ENCODE peak calls at places on chromosomes 12 and 14, in five cellular contexts. A is fibroblast of lung, X is astrocyte, Q is neural progenitor cell, J is HCT116. O is an unnamed sample.

GRCh38 chr12:6603095-6603567 is 4.0 kb downstream of the CHD4 start:
- DNase-seq in A (peak; percentile 38), X (peak; percentile 27), Q (peak; percentile 46), J (no peak), O (no peak)

GRCh38 chr14:60003991-60004390 is 84.0 kb downstream of the LRRC9 start:
- DNase-seq in A (no peak), X (no peak), Q (no peak), J (no peak), O (peak; percentile 70)

GRCh38 chr14:70885343-70886014 is 21.8 kb upstream of the PCNX1 start:
- DNase-seq in A (no peak), X (no peak), Q (no peak), J (no peak), O (no peak)

GRCh38 chr14:21041676-21042433 is at the start of gene RNASE7:
- DNase-seq in A (no peak), X (peak; percentile 42), Q (no peak), J (no peak), O (no peak)

GRCh38 chr12:120347766-120348165 is 20.2 kb upstream of the PLA2G1B start:
- DNase-seq in A (no peak), X (no peak), Q (no peak), J (no peak), O (no peak)

GRCh38 chr14:67680941-67681340 is 6.5 kb upstream of the VTI1B start:
- DNase-seq in A (no peak), X (no peak), Q (no peak), J (no peak), O (no peak)

GRCh38 chr12:104740668-104741067 is 217.4 kb downstream of the SLC41A2 start:
- DNase-seq in A (no peak), X (no peak), Q (no peak), J (no peak), O (no peak)

GRCh38 chr12:111446044-111446581 is 40.4 kb downstream of the SH2B3 start:
- DNase-seq in A (peak; percentile 59), X (no peak), Q (no peak), J (no peak), O (no peak)

GRCh38 chr14:29321646-29322045 is 555.1 kb downstream of the FOXG1 start:
- DNase-seq in A (peak; percentile 29), X (peak; percentile 87), Q (no peak), J (no peak), O (no peak)

GRCh38 chr12:44709166-44709565 is 166.9 kb downstream of the NELL2 start:
- DNase-seq in A (no peak), X (no peak), Q (no peak), J (no peak), O (peak; percentile 2)

GRCh38 chr12:79441534-79441933 is 249.2 kb downstream of the PAWR start:
- DNase-seq in A (no peak), X (no peak), Q (no peak), J (no peak), O (peak; percentile 45)

GRCh38 chr14:95140060-95140858 is 17.1 kb downstream of the DICER1 start:
- DNase-seq in A (no peak), X (peak; percentile 32), Q (no peak), J (no peak), O (peak; percentile 18)

GRCh38 chr12:64968989-64969819 is 144.8 kb downstream of the TBC1D30 start:
- DNase-seq in A (peak; percentile 51), X (no peak), Q (peak; percentile 17), J (peak; percentile 16), O (peak; percentile 77)

GRCh38 chr14:36773136-36773540 is 111.5 kb downstream of the PAX9 start:
- DNase-seq in A (no peak), X (peak; percentile 11), Q (no peak), J (peak; percentile 33), O (peak; percentile 76)

GRCh38 chr14:49945448-49946319 is 52.8 kb downstream of the ARF6 start:
- DNase-seq in A (no peak), X (no peak), Q (no peak), J (no peak), O (no peak)

GRCh38 chr14:90534838-90535555 is 138.2 kb downstream of the CALM1 start:
- DNase-seq in A (no peak), X (no peak), Q (no peak), J (no peak), O (no peak)

GRCh38 chr12:111024205-111024794 is 103.9 kb upstream of the MYL2 start:
- DNase-seq in A (peak; percentile 9), X (no peak), Q (peak; percentile 87), J (peak; percentile 52), O (peak; percentile 84)

GRCh38 chr12:104576980-104577925 is 120.5 kb downstream of the CHST11 start:
- DNase-seq in A (peak; percentile 37), X (peak; percentile 95), Q (no peak), J (no peak), O (no peak)

GRCh38 chr12:28108599-28108998 is 81.7 kb upstream of the CCDC91 start:
- DNase-seq in A (no peak), X (peak; percentile 89), Q (no peak), J (no peak), O (no peak)

GRCh38 chr12:57454213-57454565 is 918 bp upstream of the INHBE start:
- DNase-seq in A (no peak), X (no peak), Q (no peak), J (no peak), O (no peak)

GRCh38 chr12:57451233-57451778 is 3.8 kb upstream of the INHBE start:
- DNase-seq in A (no peak), X (no peak), Q (no peak), J (no peak), O (no peak)

GRCh38 chr12:57452937-57453509 is 2.1 kb upstream of the INHBE start:
- DNase-seq in A (peak; percentile 81), X (peak; percentile 47), Q (peak; percentile 89), J (no peak), O (peak; percentile 86)

GRCh38 chr12:57450057-57450456 is 5.0 kb upstream of the INHBE start:
- DNase-seq in A (no peak), X (no peak), Q (no peak), J (no peak), O (no peak)

GRCh38 chr12:57452181-57452936 is 2.7 kb upstream of the INHBE start:
- DNase-seq in A (peak; percentile 86), X (peak; percentile 93), Q (no peak), J (no peak), O (peak; percentile 64)
- H3K4me1 ChIP-seq in A (peaks cover 25% of the 10 kb centered on the region), X (peaks cover 18% of the 10 kb centered on the region), Q (peaks cover 20% of the 10 kb centered on the region), J (peaks cover 34% of the 10 kb centered on the region), O (peaks cover 18% of the 10 kb centered on the region)

DNA sequence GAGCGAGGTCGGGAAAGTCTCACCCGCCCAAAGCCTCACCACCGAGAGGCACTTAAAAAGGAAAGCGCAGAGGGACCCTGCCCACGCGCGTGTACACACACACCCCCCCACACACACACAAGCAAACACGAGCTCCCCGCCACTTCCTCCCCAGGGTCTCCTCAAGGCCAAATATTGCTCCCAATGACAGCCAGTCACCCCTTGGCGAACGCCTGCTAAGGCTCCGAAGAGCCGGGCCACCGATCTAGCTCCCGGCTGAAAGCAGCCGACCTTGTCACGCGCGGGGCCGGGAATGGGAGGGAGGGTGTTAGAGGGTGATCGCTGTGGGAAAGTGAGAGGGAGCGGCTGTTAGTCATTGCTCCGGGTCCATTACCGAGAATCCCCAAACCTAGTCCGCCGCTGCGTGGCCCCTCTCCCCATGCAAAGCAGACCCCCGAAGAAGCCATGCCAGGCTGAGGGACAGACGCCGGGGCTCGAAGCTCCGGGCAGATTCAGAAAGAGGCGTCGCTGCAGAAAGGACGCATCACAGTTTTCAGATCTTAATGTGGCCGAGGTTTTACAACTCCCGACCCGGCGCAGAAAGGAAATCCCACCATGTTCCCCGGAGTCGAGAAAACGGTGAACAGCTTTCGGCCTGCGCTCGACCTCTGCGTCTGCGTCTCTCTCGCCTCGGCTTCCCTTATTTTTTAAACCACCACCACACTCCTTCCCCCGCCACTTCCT is 2.6 kb downstream of the BMP4 start:
- DNase-seq in A (peak; percentile 54), X (peak; percentile 39), Q (peak; percentile 61), J (no peak), O (peak; percentile 60)
- TF ChIP-seq EZH2 in A (no peak), X (no peak), Q (no peak), J (no peak), O (no peak)

GRCh38 chr14:100399052-100399849 is 76.1 kb downstream of the SLC25A47 start:
- DNase-seq in A (no peak), X (peak; percentile 47), Q (peak; percentile 41), J (no peak), O (no peak)
- H3K4me1 ChIP-seq in A (no peaks in the 10 kb centered on the region), X (peaks cover 11% of the 10 kb centered on the region), Q (peaks cover 44% of the 10 kb centered on the region), J (no peaks in the 10 kb centered on the region), O (no peaks in the 10 kb centered on the region)

DNA sequence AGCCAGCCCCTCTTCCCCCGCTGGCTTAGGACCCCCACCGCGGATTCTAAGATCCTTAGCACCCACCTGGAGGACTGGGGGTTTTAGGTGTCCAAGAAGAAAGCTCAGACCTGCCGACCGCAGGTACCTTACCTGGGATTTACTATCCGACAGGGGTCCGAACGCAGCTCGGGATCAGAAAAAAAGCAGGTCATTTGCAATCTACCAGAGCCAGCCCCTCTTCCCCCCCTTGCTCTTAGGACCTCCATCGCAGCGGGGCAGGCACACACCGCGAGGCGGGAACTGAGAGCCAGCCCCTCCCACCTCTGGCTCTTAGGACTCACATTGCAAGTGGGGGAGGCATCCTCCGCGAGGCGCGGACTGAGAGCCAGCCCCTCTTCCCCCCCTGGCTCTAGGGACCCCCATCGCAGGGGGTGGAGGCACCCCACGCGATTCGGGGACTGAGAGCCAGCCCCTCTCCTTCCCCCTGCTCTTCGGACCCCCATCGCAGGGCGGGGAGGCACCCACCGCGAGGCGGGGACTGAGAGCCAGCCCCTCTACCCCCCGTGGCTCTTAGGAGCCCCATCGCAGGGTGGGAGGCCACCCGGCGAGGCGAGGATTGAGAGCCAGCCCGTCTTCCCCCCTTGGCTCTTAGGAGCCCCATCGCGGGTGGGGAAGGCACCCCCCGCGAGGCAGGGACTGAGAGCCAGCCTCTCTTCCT is 45.3 kb downstream of the DDX11 start:
- DNase-seq in A (peak; percentile 10), X (no peak), Q (peak; percentile 87), J (peak; percentile 12), O (no peak)
- TF ChIP-seq EZH2 in A (peak; percentile 80), X (peak; percentile 44), Q (peak; percentile 10), J (no peak), O (no peak)

DNA sequence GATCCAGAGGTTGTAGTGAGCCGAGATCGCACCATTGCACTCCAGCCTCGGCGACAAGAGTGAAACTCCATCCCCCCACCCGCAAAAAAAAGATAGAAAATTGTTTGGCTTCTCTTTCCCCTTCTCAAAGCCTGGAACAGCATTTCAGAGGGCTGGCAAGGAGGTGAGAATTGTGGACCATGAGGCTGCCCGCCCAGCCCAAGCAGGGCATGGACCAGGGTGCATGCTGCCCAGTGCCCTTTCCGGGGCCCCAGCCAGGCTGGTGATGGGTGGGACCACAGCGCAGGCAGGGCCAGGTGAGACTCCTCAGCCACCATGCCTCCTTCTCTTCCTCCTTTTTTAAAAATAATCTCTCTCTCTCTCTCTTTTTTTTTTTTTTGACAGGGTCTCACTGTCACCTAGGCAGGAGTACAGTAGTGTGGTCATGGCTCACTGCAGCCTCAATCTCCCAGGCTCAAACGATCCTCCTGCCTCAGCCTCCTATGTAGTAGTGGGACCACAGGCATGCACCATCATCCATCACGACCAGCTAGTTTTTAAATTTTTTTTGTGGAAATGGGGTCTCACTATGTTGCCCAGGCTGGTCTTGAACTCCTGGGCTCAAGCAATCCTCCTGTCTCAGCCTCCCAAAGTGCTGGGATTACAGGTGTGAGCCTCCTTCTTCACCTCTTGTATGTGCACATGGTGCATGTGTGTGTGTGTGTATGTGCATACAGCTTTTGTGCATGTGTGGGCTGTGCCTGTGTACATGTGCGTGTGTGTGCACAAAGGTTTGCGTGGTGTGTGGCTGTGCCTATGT is 22.2 kb downstream of the SYNDIG1L start:
- DNase-seq in A (no peak), X (no peak), Q (no peak), J (no peak), O (no peak)
- H3K4me1 ChIP-seq in A (peaks cover 2% of the 10 kb centered on the region), X (peaks cover 4% of the 10 kb centered on the region), Q (peaks cover 41% of the 10 kb centered on the region), J (peaks cover 16% of the 10 kb centered on the region), O (no peaks in the 10 kb centered on the region)

O was measured in PC-3.